ENCODE peak calls at places on chromosomes 6 and 20, in four cellular contexts. C is K562, W is HepG2, I is GM12878. B is an unnamed sample.

GRCh38 chr6:56838965-56839364 is 115.9 kb upstream of the BEND6 start:
- DNase-seq in I (no peak), W (no peak), C (no peak), B (no peak)

GRCh38 chr6:30341728-30342127 is 3.2 kb upstream of the RPP21 start:
- DNase-seq in C (no peak), I (no peak), W (no peak), B (no peak)

GRCh38 chr6:31400467-31401289 is 2.7 kb upstream of the MICA start:
- DNase-seq in I (no peak), W (peak; percentile 65), C (peak; percentile 65), B (no peak)

GRCh38 chr6:79079425-79080130 is 1.5 kb upstream of the PHIP start:
- DNase-seq in W (no peak), I (no peak), C (no peak), B (no peak)

GRCh38 chr6:149003560-149003959 is 256.7 kb downstream of the UST start:
- DNase-seq in I (no peak), C (no peak), W (no peak), B (no peak)

GRCh38 chr6:39731565-39731964 is 6.4 kb upstream of the KIF6 start:
- DNase-seq in I (no peak), C (peak; percentile 32), W (no peak), B (peak; percentile 18)

GRCh38 chr20:32111287-32111686 is 1.8 kb downstream of the TM9SF4 start:
- DNase-seq in W (peak; percentile 35), I (no peak), C (no peak), B (no peak)

GRCh38 chr20:326645-327031 is 1.3 kb downstream of the SOX12 start:
- DNase-seq in I (no peak), C (no peak), W (no peak), B (no peak)

GRCh38 chr6:138523347-138524210 is 24.3 kb upstream of the NHSL1 start:
- DNase-seq in I (no peak), C (no peak), W (no peak), B (no peak)

GRCh38 chr20:8209061-8209460 is 77.0 kb downstream of the PLCB1 start:
- DNase-seq in W (no peak), I (peak; percentile 32), C (no peak), B (no peak)

GRCh38 chr6:80638222-80639055 is 532.0 kb downstream of the BCKDHB start:
- DNase-seq in C (no peak), I (peak; percentile 2), W (peak; percentile 11), B (peak; percentile 23)
- TF ChIP-seq FOXK2 in C (no peak), I (no peak), W (no peak), B (no peak)

GRCh38 chr6:168706471-168707177 is 265.6 kb downstream of the SMOC2 start:
- DNase-seq in C (no peak), I (no peak), W (no peak), B (no peak)

GRCh38 chr6:168700880-168701279 is 259.9 kb downstream of the SMOC2 start:
- DNase-seq in W (no peak), I (no peak), C (no peak), B (no peak)

GRCh38 chr6:168699631-168700315 is 258.8 kb downstream of the SMOC2 start:
- DNase-seq in C (no peak), W (no peak), I (no peak), B (no peak)

GRCh38 chr6:168704678-168705077 is 263.7 kb downstream of the SMOC2 start:
- DNase-seq in W (no peak), I (no peak), C (no peak), B (no peak)

GRCh38 chr6:168703970-168704369 is 263.0 kb downstream of the SMOC2 start:
- DNase-seq in C (no peak), W (no peak), I (no peak), B (no peak)
- TF ChIP-seq FOXK2 in C (no peak), W (no peak), I (no peak), B (no peak)

GRCh38 chr6:43276180-43277082 is 21.6 kb upstream of the SLC22A7 start:
- DNase-seq in W (peak; percentile 82), C (no peak), I (no peak), B (no peak)

GRCh38 chr6:43274916-43275597 is 23.0 kb upstream of the SLC22A7 start:
- DNase-seq in C (no peak), W (peak; percentile 67), I (no peak), B (no peak)

GRCh38 chr6:43274127-43274915 is 23.7 kb upstream of the SLC22A7 start:
- DNase-seq in I (no peak), W (no peak), C (no peak), B (no peak)

GRCh38 chr6:43277083-43277642 is 20.9 kb upstream of the SLC22A7 start:
- DNase-seq in I (no peak), W (no peak), C (no peak), B (no peak)

GRCh38 chr6:43275782-43276179 is 22.3 kb upstream of the SLC22A7 start:
- DNase-seq in C (no peak), I (no peak), W (no peak), B (no peak)
- TF ChIP-seq FOXK2 in C (no peak), I (no peak), W (no peak), B (no peak)

DNA sequence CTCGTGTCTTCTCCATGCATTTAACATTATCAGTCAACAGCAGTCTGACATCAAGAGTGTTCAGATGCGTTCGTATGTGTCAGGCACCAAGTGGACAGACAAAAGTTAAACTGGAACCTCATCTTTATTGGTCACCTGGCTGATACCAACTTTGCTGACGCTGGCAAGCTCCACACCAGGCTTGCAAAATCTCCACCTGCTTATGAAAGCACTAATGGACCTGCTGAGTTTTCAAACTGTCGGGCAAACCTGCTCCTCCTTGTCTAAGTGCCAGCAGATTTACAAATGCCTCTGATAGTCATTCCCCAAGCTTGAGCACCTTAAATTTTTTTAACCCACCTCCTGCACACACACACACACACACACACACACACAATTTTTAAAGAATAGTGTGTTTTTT is 27.9 kb upstream of the DSP start:
- DNase-seq in W (no peak), C (no peak), I (no peak), B (no peak)
- TF ChIP-seq FOXK2 in W (no peak), C (no peak), I (no peak), B (no peak)

GRCh38 chr6:144362042-144363018 is 77.2 kb downstream of the UTRN start:
- DNase-seq in C (no peak), I (no peak), W (peak; percentile 48), B (no peak)
- TF ChIP-seq FOXK2 in C (no peak), I (no peak), W (no peak), B (no peak)

GRCh38 chr6:167795874-167796667 is 30.6 kb upstream of the AFDN start:
- DNase-seq in I (no peak), W (no peak), C (no peak), B (no peak)
- TF ChIP-seq FOXK2 in I (no peak), W (no peak), C (no peak), B (no peak)

GRCh38 chr6:132814716-132815570 is 574 bp downstream of the RPS12 start:
- DNase-seq in I (no peak), W (peak; percentile 19), C (no peak), B (no peak)
- TF ChIP-seq FOXK2 in I (no peak), W (no peak), C (no peak), B (no peak)

B was measured in HEK293T.